ENCODE peak calls at places on chromosomes 2 and 18, in eight cellular contexts. I is cardiac muscle cell, O is kidney, V is right atrium auricular region, G is astrocyte, X is GM12878, Q is right cardiac atrium, C is IMR-90. L is an unnamed sample. For H3K9me3, the result is how much of the 10 kb centered on the place peaks cover.

GRCh38 chr2:217356795-217357194 is 496.9 kb upstream of the TNP1 start:
- DNase-seq in I (peak), O (no peak), V (peak), G (peak), X (no peak), Q (peak), C (no peak), L (no peak)

GRCh38 chr2:55159037-55159651 is 72.9 kb downstream of the CLHC1 start:
- DNase-seq in I (peak), O (peak), V (no peak), G (no peak), X (no peak), Q (peak), C (no peak), L (no peak)

GRCh38 chr2:216839626-216840132 is 20.2 kb downstream of the TNP1 start:
- DNase-seq in I (no peak), O (no peak), V (no peak), G (no peak), X (no peak), Q (no peak), C (no peak), L (no peak)

GRCh38 chr2:2331905-2332280 is 818 bp upstream of the MYT1L start:
- DNase-seq in I (no peak), O (no peak), V (no peak), G (no peak), X (no peak), Q (no peak), C (no peak), L (no peak)

GRCh38 chr2:169485650-169486138 is 6.4 kb downstream of the BBS5 start:
- DNase-seq in I (no peak), O (no peak), V (no peak), G (no peak), X (no peak), Q (no peak), C (no peak), L (no peak)

GRCh38 chr2:161992526-161992925 is 81.5 kb downstream of the DPP4 start:
- DNase-seq in I (no peak), O (no peak), V (no peak), G (peak), X (peak), Q (no peak), C (no peak), L (peak)

GRCh38 chr2:60483400-60483799 is 70.1 kb downstream of the BCL11A start:
- DNase-seq in I (peak), O (no peak), V (no peak), G (peak), X (no peak), Q (no peak), C (peak), L (no peak)

GRCh38 chr2:234427081-234428058 is 69.5 kb downstream of the ARL4C start:
- DNase-seq in I (peak), O (no peak), V (no peak), G (peak), X (no peak), Q (no peak), C (peak), L (peak)

GRCh38 chr2:172869861-172870260 is 134.2 kb downstream of the RAPGEF4 start:
- DNase-seq in I (no peak), O (no peak), V (no peak), G (no peak), X (no peak), Q (no peak), C (no peak), L (no peak)

GRCh38 chr2:15115786-15116185 is 445.3 kb downstream of the NBAS start:
- DNase-seq in I (no peak), O (no peak), V (no peak), G (no peak), X (no peak), Q (no peak), C (no peak), L (no peak)

GRCh38 chr2:121185571-121186074 is 99.4 kb downstream of the TFCP2L1 start:
- DNase-seq in I (no peak), O (no peak), V (no peak), G (peak), X (no peak), Q (no peak), C (no peak), L (no peak)

GRCh38 chr2:49687873-49688272 is 533.6 kb upstream of the FSHR start:
- DNase-seq in I (peak), O (no peak), V (no peak), G (no peak), X (no peak), Q (no peak), C (no peak), L (no peak)

GRCh38 chr2:19711470-19712372 is 190.1 kb downstream of the TTC32 start:
- DNase-seq in I (peak), O (no peak), V (no peak), G (peak), X (no peak), Q (peak), C (peak), L (no peak)

GRCh38 chr2:125167820-125168219 is 1142.7 kb downstream of the CNTNAP5 start:
- DNase-seq in I (peak), O (no peak), V (no peak), G (peak), X (no peak), Q (no peak), C (peak), L (no peak)

GRCh38 chr2:181857471-181857870 is 34.1 kb upstream of the ITPRID2 start:
- DNase-seq in I (no peak), O (no peak), V (no peak), G (peak), X (no peak), Q (no peak), C (peak), L (no peak)

GRCh38 chr2:64354857-64355680 is 98.9 kb upstream of the LGALSL start:
- DNase-seq in I (peak), O (no peak), V (no peak), G (peak), X (no peak), Q (no peak), C (peak), L (no peak)

GRCh38 chr18:35282353-35282752 is 7.7 kb downstream of the ZSCAN30 start:
- DNase-seq in I (peak), O (no peak), V (no peak), G (peak), X (no peak), Q (no peak), C (peak), L (no peak)

GRCh38 chr18:35289293-35290069 is 548 bp downstream of the ZSCAN30 start:
- DNase-seq in I (peak), O (no peak), V (no peak), G (no peak), X (no peak), Q (no peak), C (peak), L (no peak)

GRCh38 chr18:35284846-35285245 is 5.2 kb downstream of the ZSCAN30 start:
- DNase-seq in I (no peak), O (no peak), V (no peak), G (no peak), X (no peak), Q (no peak), C (no peak), L (no peak)

GRCh38 chr18:35278969-35279368 is 11.1 kb downstream of the ZSCAN30 start:
- DNase-seq in I (no peak), O (no peak), V (no peak), G (no peak), X (no peak), Q (no peak), C (no peak), L (no peak)

DNA sequence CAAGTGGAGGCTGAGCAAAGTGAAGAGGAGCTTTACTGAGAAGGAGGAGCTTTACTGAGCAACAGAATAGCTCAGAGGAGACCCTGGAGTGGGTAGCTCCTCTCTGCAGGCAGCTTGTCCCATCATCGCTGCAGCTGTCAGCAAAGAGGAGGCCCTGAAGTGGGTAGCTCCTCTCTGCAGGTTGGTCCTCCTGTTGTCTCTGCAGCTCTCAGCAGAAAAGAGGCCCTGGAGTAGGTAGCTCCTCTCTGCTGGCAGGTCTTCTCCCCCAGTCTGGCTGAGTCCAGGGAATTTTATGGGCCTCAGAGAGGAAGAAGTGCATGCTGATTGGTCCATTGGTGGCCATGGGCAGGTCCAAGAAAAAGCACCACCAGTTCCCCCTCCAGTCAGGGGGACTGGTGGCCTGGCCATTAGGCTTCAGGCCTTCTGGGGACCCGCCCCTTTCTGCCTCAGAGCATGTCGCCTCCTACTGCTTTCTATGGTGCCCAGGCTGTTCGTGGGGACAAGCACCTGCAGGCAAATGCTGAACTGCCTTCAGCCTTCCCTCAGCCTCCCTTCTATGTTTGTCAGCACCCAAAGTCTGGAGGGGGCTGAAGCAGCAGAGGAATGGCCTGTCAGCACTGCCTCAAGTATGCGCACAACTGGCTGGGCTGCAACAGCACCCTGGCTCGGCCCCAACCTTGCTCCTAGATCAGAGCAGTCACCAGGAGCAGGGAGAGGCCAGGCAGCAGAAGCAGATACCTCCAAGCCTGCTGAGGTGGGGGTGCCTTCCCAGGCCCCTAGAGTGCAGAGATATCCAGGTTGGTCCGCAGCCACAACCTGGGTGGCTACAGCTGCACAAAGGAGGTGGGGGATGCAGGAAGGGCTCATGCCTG is 5.9 kb downstream of the ZSCAN30 start:
- DNase-seq in I (no peak), O (no peak), V (no peak), G (no peak), X (no peak), Q (no peak), C (no peak), L (no peak)
- H3K9me3 ChIP-seq in I (under half), O (under half), V (under half), G (under half), X (under half), Q (under half), C (under half), L (under half)

DNA sequence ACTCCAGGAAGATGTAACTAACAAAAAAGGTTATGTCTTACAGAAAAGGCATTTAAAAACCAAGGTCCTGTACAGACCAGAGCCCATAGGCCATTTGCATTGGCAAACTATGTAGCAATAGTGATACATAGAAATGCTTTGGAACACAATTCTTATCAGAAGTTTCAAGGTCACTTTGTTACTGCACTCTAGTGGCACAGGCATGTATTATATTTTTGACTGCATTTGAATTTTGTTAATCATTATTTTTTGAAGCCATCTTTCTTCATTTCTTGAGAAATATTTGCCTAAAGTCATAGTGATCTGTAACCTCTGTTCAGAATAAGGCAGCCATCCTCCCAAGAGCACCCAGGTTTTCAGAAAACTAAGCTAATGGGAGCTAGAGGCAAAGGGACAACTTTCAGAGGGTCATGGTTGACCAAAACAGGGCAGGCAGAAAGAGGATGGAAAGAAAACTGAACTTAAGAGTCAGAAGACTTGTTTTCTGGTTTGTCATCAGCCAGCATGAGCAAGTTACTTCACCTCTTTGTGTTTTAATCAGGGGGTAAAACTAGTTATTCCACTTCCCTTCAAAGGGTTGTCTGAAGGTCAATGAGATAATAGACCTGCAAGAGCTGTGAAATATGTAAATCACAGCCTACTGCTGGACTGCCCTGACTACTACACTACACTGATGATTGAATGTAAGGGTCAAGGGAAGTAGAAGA is 41.5 kb downstream of the SLC38A11 start:
- DNase-seq in I (peak), O (no peak), V (no peak), G (peak), X (no peak), Q (no peak), C (peak), L (no peak)
- H3K9me3 ChIP-seq in I (under half), O (under half), V (under half), G (under half), X (under half), Q (under half), C (under half), L (under half)

DNA sequence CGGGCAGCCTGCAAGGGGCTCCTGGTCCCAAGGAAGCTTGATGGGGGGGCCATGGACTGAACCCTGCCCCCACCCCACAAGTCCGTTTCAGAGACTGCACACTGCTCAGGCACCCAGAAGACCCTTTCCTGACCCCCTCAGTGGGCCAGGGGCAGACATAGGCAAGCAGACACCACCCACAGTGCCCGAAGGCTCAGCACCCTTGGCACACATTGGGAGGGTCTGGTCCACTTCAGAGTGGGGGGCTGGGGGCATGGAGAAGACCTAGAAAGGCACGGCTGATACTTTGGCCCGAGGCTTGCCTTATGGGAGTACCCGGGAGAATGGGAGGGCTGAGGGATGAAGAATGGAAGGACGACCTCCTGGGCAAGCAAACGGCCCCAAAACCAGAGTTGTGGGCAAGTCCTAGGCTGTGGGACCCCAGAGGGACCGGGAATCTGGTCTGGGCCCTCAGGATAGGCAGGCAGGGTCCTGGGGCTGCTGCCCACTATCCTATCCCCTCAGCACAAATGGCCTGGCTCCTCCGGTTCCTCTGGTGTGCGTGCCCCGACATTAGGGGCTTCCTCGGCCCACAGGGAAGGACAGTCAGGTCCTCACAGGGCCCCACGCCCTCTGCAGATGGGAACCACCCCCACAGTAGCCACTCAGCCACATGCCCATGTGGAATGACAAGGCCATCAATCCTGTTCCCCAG is 15.1 kb upstream of the GPC1 start:
- DNase-seq in I (no peak), O (peak), V (no peak), G (no peak), X (no peak), Q (no peak), C (no peak), L (peak)
- H3K9me3 ChIP-seq in I (under half), O (under half), V (under half), G (under half), X (under half), Q (under half), C (under half), L (under half)

GRCh38 chr18:10508546-10508945 is 17.3 kb upstream of the NAPG start:
- DNase-seq in I (peak), O (no peak), V (no peak), G (no peak), X (no peak), Q (no peak), C (no peak), L (no peak)
- H3K9me3 ChIP-seq in I (under half), O (under half), V (under half), G (under half), X (under half), Q (under half), C (under half), L (under half)

GRCh38 chr2:3667151-3667631 is 9.2 kb downstream of the ALLC start:
- DNase-seq in I (peak), O (no peak), V (no peak), G (no peak), X (peak), Q (no peak), C (peak), L (no peak)
- H3K9me3 ChIP-seq in I (under half), O (under half), V (under half), G (under half), X (under half), Q (under half), C (under half), L (under half)

GRCh38 chr2:177429688-177430325 is 37.2 kb downstream of the AGPS start:
- DNase-seq in I (peak), O (no peak), V (no peak), G (peak), X (no peak), Q (no peak), C (peak), L (no peak)
- H3K9me3 ChIP-seq in I (under half), O (under half), V (under half), G (under half), X (under half), Q (under half), C (under half), L (under half)

L was measured in naive thymus-derived CD4-positive, alpha-beta T cell.